ENCODE peak calls at places on chromosomes 12 and 14, in six cellular contexts. One of them, this sample, is unnamed.

GRCh38 chr14:51849095-51849494 is 11.3 kb upstream of the GNG2 start:
- DNase-seq in osteoblast: no peak
- DNase-seq in lung: no peak
- DNase-seq in suprapubic skin: no peak
- DNase-seq in uterus: no peak
- DNase-seq in cardiac muscle cell: no peak
- DNase-seq in this sample: no peak

GRCh38 chr12:31482816-31483215 is 108.1 kb downstream of the DENND5B start:
- DNase-seq in osteoblast: peak
- DNase-seq in lung: no peak
- DNase-seq in suprapubic skin: no peak
- DNase-seq in uterus: no peak
- DNase-seq in cardiac muscle cell: peak
- DNase-seq in this sample: peak

GRCh38 chr12:19970826-19971225 is 397.5 kb upstream of the PDE3A start:
- DNase-seq in osteoblast: no peak
- DNase-seq in lung: no peak
- DNase-seq in suprapubic skin: no peak
- DNase-seq in uterus: no peak
- DNase-seq in cardiac muscle cell: no peak
- DNase-seq in this sample: no peak

GRCh38 chr12:81077686-81078441 is at the start of gene ACSS3:
- DNase-seq in osteoblast: peak
- DNase-seq in lung: peak
- DNase-seq in suprapubic skin: peak
- DNase-seq in uterus: peak
- DNase-seq in cardiac muscle cell: peak
- DNase-seq in this sample: peak

GRCh38 chr12:92002673-92003382 is 142.8 kb downstream of the BTG1 start:
- DNase-seq in osteoblast: no peak
- DNase-seq in lung: no peak
- DNase-seq in suprapubic skin: no peak
- DNase-seq in uterus: no peak
- DNase-seq in cardiac muscle cell: peak
- DNase-seq in this sample: no peak

GRCh38 chr14:32038876-32039275 is 38.2 kb upstream of the ARHGAP5 start:
- DNase-seq in osteoblast: no peak
- DNase-seq in lung: no peak
- DNase-seq in suprapubic skin: no peak
- DNase-seq in uterus: no peak
- DNase-seq in cardiac muscle cell: peak
- DNase-seq in this sample: peak

GRCh38 chr14:97281741-97282140 is 484.6 kb downstream of the VRK1 start:
- DNase-seq in osteoblast: no peak
- DNase-seq in lung: no peak
- DNase-seq in suprapubic skin: no peak
- DNase-seq in uterus: no peak
- DNase-seq in cardiac muscle cell: no peak
- DNase-seq in this sample: no peak

GRCh38 chr12:56017181-56017580 is 3.7 kb upstream of the IKZF4 start:
- DNase-seq in osteoblast: no peak
- DNase-seq in lung: no peak
- DNase-seq in suprapubic skin: no peak
- DNase-seq in uterus: no peak
- DNase-seq in cardiac muscle cell: no peak
- DNase-seq in this sample: no peak

GRCh38 chr12:66241061-66242043 is 52.3 kb downstream of the IRAK3 start:
- DNase-seq in osteoblast: peak
- DNase-seq in lung: no peak
- DNase-seq in suprapubic skin: no peak
- DNase-seq in uterus: no peak
- DNase-seq in cardiac muscle cell: peak
- DNase-seq in this sample: no peak

GRCh38 chr12:24854017-24854416 is 94.9 kb downstream of the BCAT1 start:
- DNase-seq in osteoblast: no peak
- DNase-seq in lung: no peak
- DNase-seq in suprapubic skin: no peak
- DNase-seq in uterus: no peak
- DNase-seq in cardiac muscle cell: no peak
- DNase-seq in this sample: no peak

GRCh38 chr12:115763982-115764621 is 513.4 kb downstream of the MED13L start:
- DNase-seq in osteoblast: no peak
- DNase-seq in lung: no peak
- DNase-seq in suprapubic skin: no peak
- DNase-seq in uterus: no peak
- DNase-seq in cardiac muscle cell: no peak
- DNase-seq in this sample: no peak

GRCh38 chr14:69571879-69572633 is 2.6 kb downstream of the CCDC177 start:
- DNase-seq in osteoblast: peak
- DNase-seq in lung: no peak
- DNase-seq in suprapubic skin: no peak
- DNase-seq in uterus: peak
- DNase-seq in cardiac muscle cell: peak
- DNase-seq in this sample: no peak

GRCh38 chr14:60622210-60622919 is 26.9 kb downstream of the SIX1 start:
- DNase-seq in osteoblast: no peak
- DNase-seq in lung: no peak
- DNase-seq in suprapubic skin: no peak
- DNase-seq in uterus: no peak
- DNase-seq in cardiac muscle cell: peak
- DNase-seq in this sample: no peak

GRCh38 chr14:61564623-61565091 is 130.7 kb upstream of the HIF1A start:
- DNase-seq in osteoblast: peak
- DNase-seq in lung: no peak
- DNase-seq in suprapubic skin: no peak
- DNase-seq in uterus: no peak
- DNase-seq in cardiac muscle cell: peak
- DNase-seq in this sample: peak

GRCh38 chr12:3968523-3968922 is 95.3 kb upstream of the PARP11 start:
- DNase-seq in osteoblast: no peak
- DNase-seq in lung: no peak
- DNase-seq in suprapubic skin: no peak
- DNase-seq in uterus: no peak
- DNase-seq in cardiac muscle cell: no peak
- DNase-seq in this sample: no peak

GRCh38 chr12:1583421-1584078 is 10.8 kb downstream of the FBXL14 start:
- DNase-seq in osteoblast: peak
- DNase-seq in lung: peak
- DNase-seq in suprapubic skin: no peak
- DNase-seq in uterus: peak
- DNase-seq in cardiac muscle cell: peak
- DNase-seq in this sample: peak

GRCh38 chr12:129719426-129719825 is 184.4 kb downstream of the TMEM132D start:
- DNase-seq in osteoblast: no peak
- DNase-seq in lung: no peak
- DNase-seq in suprapubic skin: no peak
- DNase-seq in uterus: no peak
- DNase-seq in cardiac muscle cell: no peak
- DNase-seq in this sample: no peak

GRCh38 chr14:63896278-63896720 is 43.5 kb downstream of the SYNE2 start:
- DNase-seq in osteoblast: no peak
- DNase-seq in lung: peak
- DNase-seq in suprapubic skin: peak
- DNase-seq in uterus: peak
- DNase-seq in cardiac muscle cell: peak
- DNase-seq in this sample: peak

GRCh38 chr12:121223283-121223946 is 13.5 kb downstream of the P2RX4 start:
- DNase-seq in osteoblast: no peak
- DNase-seq in lung: no peak
- DNase-seq in suprapubic skin: no peak
- DNase-seq in uterus: no peak
- DNase-seq in cardiac muscle cell: no peak
- DNase-seq in this sample: no peak

GRCh38 chr12:46562625-46563228 is 190.2 kb upstream of the SLC38A2 start:
- DNase-seq in osteoblast: peak
- DNase-seq in lung: no peak
- DNase-seq in suprapubic skin: no peak
- DNase-seq in uterus: no peak
- DNase-seq in cardiac muscle cell: peak
- DNase-seq in this sample: peak

GRCh38 chr12:62739266-62739831 is 195.6 kb downstream of the PPM1H start:
- DNase-seq in osteoblast: no peak
- DNase-seq in lung: no peak
- DNase-seq in suprapubic skin: no peak
- DNase-seq in uterus: no peak
- DNase-seq in cardiac muscle cell: no peak
- DNase-seq in this sample: no peak

GRCh38 chr14:104385189-104386135 is 194.1 kb upstream of the C14orf180 start:
- DNase-seq in osteoblast: peak
- DNase-seq in lung: no peak
- DNase-seq in suprapubic skin: peak
- DNase-seq in uterus: no peak
- DNase-seq in cardiac muscle cell: no peak
- DNase-seq in this sample: no peak

GRCh38 chr12:100528471-100529139 is 44.9 kb upstream of the GAS2L3 start:
- DNase-seq in osteoblast: no peak
- DNase-seq in lung: no peak
- DNase-seq in suprapubic skin: no peak
- DNase-seq in uterus: no peak
- DNase-seq in cardiac muscle cell: no peak
- DNase-seq in this sample: no peak

GRCh38 chr14:32477406-32477805 is 148.3 kb downstream of the AKAP6 start:
- DNase-seq in osteoblast: no peak
- DNase-seq in lung: no peak
- DNase-seq in suprapubic skin: no peak
- DNase-seq in uterus: no peak
- DNase-seq in cardiac muscle cell: no peak
- DNase-seq in this sample: no peak

GRCh38 chr12:89424846-89425245 is 72.5 kb upstream of the DUSP6 start:
- DNase-seq in osteoblast: no peak
- DNase-seq in lung: no peak
- DNase-seq in suprapubic skin: no peak
- DNase-seq in uterus: no peak
- DNase-seq in cardiac muscle cell: no peak
- DNase-seq in this sample: no peak

DNA sequence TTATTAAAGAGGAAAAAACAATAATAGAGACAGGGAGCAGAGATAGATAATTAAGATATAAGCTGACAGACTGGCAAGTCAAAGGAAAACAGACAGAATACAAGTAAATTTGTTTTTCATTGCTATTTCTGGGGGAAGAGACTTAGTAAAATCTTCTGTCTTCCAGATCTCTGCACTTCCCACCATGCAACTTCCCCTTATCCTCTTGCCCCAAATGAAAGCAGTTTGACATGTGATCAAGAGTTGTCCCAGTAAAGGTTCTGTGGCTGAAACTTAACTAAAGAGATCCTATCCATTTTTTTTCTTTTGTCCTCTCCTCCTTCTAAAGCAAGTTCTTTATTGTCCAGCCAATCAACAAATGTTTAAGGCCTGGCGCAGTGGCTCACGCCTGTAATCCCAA is 1.5 kb upstream of the MLF2 start:
- DNase-seq in osteoblast: no peak
- DNase-seq in lung: no peak
- DNase-seq in suprapubic skin: no peak
- DNase-seq in uterus: no peak
- DNase-seq in cardiac muscle cell: no peak
- DNase-seq in this sample: no peak
- H3K27ac ChIP-seq in osteoblast: no peak
- H3K27ac ChIP-seq in lung: no peak
- H3K27ac ChIP-seq in suprapubic skin: peak
- H3K27ac ChIP-seq in uterus: peak
- H3K27ac ChIP-seq in cardiac muscle cell: peak
- H3K27ac ChIP-seq in this sample: no peak

GRCh38 chr12:53050426-53051057 is 677 bp downstream of the TNS2 start:
- DNase-seq in osteoblast: peak
- DNase-seq in lung: peak
- DNase-seq in suprapubic skin: no peak
- DNase-seq in uterus: no peak
- DNase-seq in cardiac muscle cell: no peak
- DNase-seq in this sample: peak
- H3K27ac ChIP-seq in osteoblast: peak
- H3K27ac ChIP-seq in lung: peak
- H3K27ac ChIP-seq in suprapubic skin: peak
- H3K27ac ChIP-seq in uterus: peak
- H3K27ac ChIP-seq in cardiac muscle cell: no peak
- H3K27ac ChIP-seq in this sample: peak

GRCh38 chr12:113273053-113273725 is 51.9 kb downstream of the TPCN1 start:
- DNase-seq in osteoblast: no peak
- DNase-seq in lung: no peak
- DNase-seq in suprapubic skin: peak
- DNase-seq in uterus: no peak
- DNase-seq in cardiac muscle cell: peak
- DNase-seq in this sample: no peak

GRCh38 chr12:113271466-113271852 is 50.2 kb downstream of the TPCN1 start:
- DNase-seq in osteoblast: no peak
- DNase-seq in lung: no peak
- DNase-seq in suprapubic skin: no peak
- DNase-seq in uterus: no peak
- DNase-seq in cardiac muscle cell: no peak
- DNase-seq in this sample: no peak

GRCh38 chr12:113270709-113271009 is 49.4 kb downstream of the TPCN1 start:
- DNase-seq in osteoblast: no peak
- DNase-seq in lung: no peak
- DNase-seq in suprapubic skin: peak
- DNase-seq in uterus: no peak
- DNase-seq in cardiac muscle cell: no peak
- DNase-seq in this sample: no peak

GRCh38 chr12:113269257-113269943 is 48.1 kb downstream of the TPCN1 start:
- DNase-seq in osteoblast: no peak
- DNase-seq in lung: no peak
- DNase-seq in suprapubic skin: peak
- DNase-seq in uterus: no peak
- DNase-seq in cardiac muscle cell: no peak
- DNase-seq in this sample: no peak

DNA sequence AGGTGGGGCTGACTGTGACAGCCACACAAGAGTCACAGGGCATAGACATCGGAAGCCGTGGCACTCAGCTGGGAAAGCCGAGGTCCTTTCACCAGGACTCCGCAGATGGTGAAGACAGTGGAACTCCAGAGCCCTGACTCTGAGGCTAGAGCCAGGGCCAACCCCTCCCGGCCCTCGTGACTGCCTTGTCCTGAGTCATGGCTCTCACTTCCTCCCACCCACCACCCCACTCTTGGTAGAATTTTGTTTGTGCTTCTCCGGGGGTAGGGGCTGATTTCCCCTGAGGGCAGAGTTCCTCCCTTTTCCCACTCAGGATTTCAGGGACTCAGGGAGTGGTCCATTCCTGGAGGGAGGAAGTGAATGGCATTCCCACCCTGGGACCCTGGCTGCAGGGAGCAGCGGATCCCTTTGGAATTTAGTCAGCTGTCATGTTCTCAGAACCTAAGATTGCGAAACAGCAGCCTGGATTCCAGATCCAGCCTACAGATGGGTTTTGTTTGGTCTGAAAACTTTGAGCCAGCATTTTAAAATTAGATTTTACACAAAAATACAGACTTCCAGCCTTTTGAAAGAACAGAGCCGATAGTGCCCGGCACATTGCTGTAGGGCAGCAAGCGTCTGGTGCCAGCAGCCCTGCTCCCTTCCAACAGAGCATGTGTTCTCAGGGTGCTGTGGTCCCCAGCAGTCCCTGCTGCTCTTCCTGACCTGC is 50.7 kb downstream of the TPCN1 start:
- DNase-seq in osteoblast: peak
- DNase-seq in lung: peak
- DNase-seq in suprapubic skin: peak
- DNase-seq in uterus: peak
- DNase-seq in cardiac muscle cell: peak
- DNase-seq in this sample: no peak
- H3K27ac ChIP-seq in osteoblast: peak
- H3K27ac ChIP-seq in lung: peak
- H3K27ac ChIP-seq in suprapubic skin: peak
- H3K27ac ChIP-seq in uterus: peak
- H3K27ac ChIP-seq in cardiac muscle cell: no peak
- H3K27ac ChIP-seq in this sample: no peak

GRCh38 chr14:55433880-55434804 is 6.3 kb downstream of the TBPL2 start:
- DNase-seq in osteoblast: no peak
- DNase-seq in lung: no peak
- DNase-seq in suprapubic skin: no peak
- DNase-seq in uterus: no peak
- DNase-seq in cardiac muscle cell: no peak
- DNase-seq in this sample: no peak
- H3K27ac ChIP-seq in osteoblast: no peak
- H3K27ac ChIP-seq in lung: no peak
- H3K27ac ChIP-seq in suprapubic skin: no peak
- H3K27ac ChIP-seq in uterus: no peak
- H3K27ac ChIP-seq in cardiac muscle cell: no peak
- H3K27ac ChIP-seq in this sample: no peak

This sample was measured in SJSA1.